ENCODE peak calls at places on chromosomes 1 and 21, in eight cellular contexts. One of them, this sample, is unnamed.

GRCh38 chr1:15261155-15262002 is 14.4 kb downstream of the FHAD1 start:
- DNase-seq in GM19239: no peak
- DNase-seq in AML-193: no peak
- DNase-seq in Right ventricle myocardium superior: peak
- DNase-seq in upper lobe of right lung: peak
- DNase-seq in lung microvascular endothelial cell: peak
- DNase-seq in omental fat pad: no peak
- DNase-seq in left lung: peak
- DNase-seq in this sample: peak

GRCh38 chr1:222582099-222582774 is 7.5 kb downstream of the TAF1A start:
- DNase-seq in left lung: no peak
- DNase-seq in upper lobe of right lung: no peak
- DNase-seq in AML-193: no peak
- DNase-seq in omental fat pad: no peak
- DNase-seq in GM19239: no peak
- DNase-seq in lung microvascular endothelial cell: peak
- DNase-seq in Right ventricle myocardium superior: no peak
- DNase-seq in this sample: no peak

GRCh38 chr1:201714542-201715276 is 114.2 kb upstream of the IPO9 start:
- DNase-seq in left lung: peak
- DNase-seq in omental fat pad: peak
- DNase-seq in GM19239: no peak
- DNase-seq in Right ventricle myocardium superior: peak
- DNase-seq in lung microvascular endothelial cell: peak
- DNase-seq in upper lobe of right lung: peak
- DNase-seq in AML-193: no peak
- DNase-seq in this sample: peak

GRCh38 chr1:32801096-32801713 is 16.0 kb downstream of the YARS1 start:
- DNase-seq in AML-193: no peak
- DNase-seq in GM19239: no peak
- DNase-seq in omental fat pad: no peak
- DNase-seq in Right ventricle myocardium superior: no peak
- DNase-seq in left lung: no peak
- DNase-seq in lung microvascular endothelial cell: no peak
- DNase-seq in upper lobe of right lung: no peak
- DNase-seq in this sample: no peak

GRCh38 chr1:103250441-103250861 is 142.1 kb upstream of the COL11A1 start:
- DNase-seq in lung microvascular endothelial cell: peak
- DNase-seq in AML-193: no peak
- DNase-seq in left lung: no peak
- DNase-seq in upper lobe of right lung: no peak
- DNase-seq in GM19239: no peak
- DNase-seq in omental fat pad: no peak
- DNase-seq in Right ventricle myocardium superior: no peak
- DNase-seq in this sample: no peak

GRCh38 chr21:45460611-45461368 is 55.8 kb downstream of the COL18A1 start:
- DNase-seq in omental fat pad: no peak
- DNase-seq in GM19239: no peak
- DNase-seq in AML-193: no peak
- DNase-seq in upper lobe of right lung: no peak
- DNase-seq in left lung: no peak
- DNase-seq in Right ventricle myocardium superior: no peak
- DNase-seq in lung microvascular endothelial cell: peak
- DNase-seq in this sample: no peak

GRCh38 chr21:31873696-31874599 is 1.1 kb downstream of the HUNK start:
- DNase-seq in upper lobe of right lung: peak
- DNase-seq in Right ventricle myocardium superior: peak
- DNase-seq in lung microvascular endothelial cell: no peak
- DNase-seq in left lung: peak
- DNase-seq in omental fat pad: peak
- DNase-seq in GM19239: no peak
- DNase-seq in AML-193: no peak
- DNase-seq in this sample: peak

GRCh38 chr21:35833388-35833787 is 226.9 kb downstream of the SETD4 start:
- DNase-seq in left lung: no peak
- DNase-seq in AML-193: no peak
- DNase-seq in omental fat pad: no peak
- DNase-seq in lung microvascular endothelial cell: no peak
- DNase-seq in Right ventricle myocardium superior: no peak
- DNase-seq in upper lobe of right lung: no peak
- DNase-seq in GM19239: no peak
- DNase-seq in this sample: no peak

GRCh38 chr1:205669341-205670142 is 10.8 kb downstream of the SLC45A3 start:
- DNase-seq in left lung: no peak
- DNase-seq in omental fat pad: no peak
- DNase-seq in Right ventricle myocardium superior: no peak
- DNase-seq in lung microvascular endothelial cell: peak
- DNase-seq in AML-193: no peak
- DNase-seq in upper lobe of right lung: no peak
- DNase-seq in GM19239: no peak
- DNase-seq in this sample: no peak

This sample was measured in suprapubic skin.